ENCODE peak calls at places on chromosome 9, in five cellular contexts. W is neuronal stem cell, H is mesenchymal stem cell, R is H9, X is trophoblast cell. G is an unnamed sample.

GRCh38 chr9:76082062-76082461 is 191.6 kb downstream of the PCSK5 start:
- DNase-seq in H (no peak), W (no peak), R (no peak), X (no peak), G (no peak)

GRCh38 chr9:21252727-21253547 is 13.1 kb upstream of the IFNA14 start:
- DNase-seq in X (no peak), R (no peak), H (peak), W (peak), G (no peak)

GRCh38 chr9:84839538-84839937 is 170.0 kb downstream of the NTRK2 start:
- DNase-seq in W (no peak), R (no peak), H (peak), X (peak), G (no peak)

GRCh38 chr9:84121991-84122523 is 141.5 kb downstream of the RMI1 start:
- DNase-seq in W (no peak), H (peak), R (no peak), X (no peak), G (no peak)

GRCh38 chr9:36292641-36293040 is 34.4 kb upstream of the GNE start:
- DNase-seq in X (no peak), H (no peak), R (peak), W (no peak), G (no peak)

GRCh38 chr9:115262952-115263351 is 145.0 kb upstream of the TNC start:
- DNase-seq in H (peak), W (no peak), X (no peak), R (no peak), G (no peak)

GRCh38 chr9:93302586-93303257 is 118.8 kb downstream of the WNK2 start:
- DNase-seq in X (peak), R (peak), H (peak), W (peak), G (peak)

GRCh38 chr9:111481885-111482636 is 2.1 kb downstream of the ECPAS start:
- DNase-seq in X (peak), W (peak), H (peak), R (no peak), G (no peak)

GRCh38 chr9:114108016-114108833 is 9.1 kb upstream of the KIF12 start:
- DNase-seq in H (peak), W (peak), R (peak), X (peak), G (peak)

GRCh38 chr9:38278457-38278856 is 114.0 kb upstream of the ALDH1B1 start:
- DNase-seq in W (no peak), H (no peak), X (no peak), R (peak), G (no peak)

GRCh38 chr9:111438576-111439235 is 45.5 kb downstream of the ECPAS start:
- DNase-seq in W (no peak), H (no peak), X (no peak), R (no peak), G (no peak)

GRCh38 chr9:88680505-88681160 is 145.7 kb downstream of the NXNL2 start:
- DNase-seq in X (no peak), R (no peak), W (no peak), H (no peak), G (no peak)

GRCh38 chr9:137026828-137027227 is 1.2 kb downstream of the ABCA2 start:
- DNase-seq in R (no peak), H (no peak), W (no peak), X (no peak), G (no peak)

GRCh38 chr9:137027369-137028012 is 546 bp downstream of the ABCA2 start:
- DNase-seq in X (no peak), H (peak), W (no peak), R (no peak), G (no peak)

GRCh38 chr9:137026384-137026783 is 1.7 kb downstream of the ABCA2 start:
- DNase-seq in H (no peak), X (no peak), R (no peak), W (no peak), G (no peak)

GRCh38 chr9:137028281-137029057 is 432 bp upstream of the ABCA2 start:
- DNase-seq in H (peak), X (peak), R (peak), W (peak), G (peak)

DNA sequence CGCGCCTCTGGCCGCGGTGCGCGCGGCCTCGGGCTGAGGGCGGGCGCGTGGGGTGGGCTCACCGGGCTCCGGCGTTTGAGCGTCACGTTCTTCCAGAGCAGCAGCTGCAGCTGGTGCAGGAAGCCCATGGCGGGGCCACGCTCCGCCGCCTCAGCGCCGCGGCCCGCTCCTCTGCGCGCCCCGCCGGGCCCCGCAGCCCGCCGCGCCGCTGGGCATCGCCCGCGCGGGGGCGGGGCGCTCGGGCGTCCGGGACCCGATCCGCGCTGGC is at the start of gene ABCA2:
- DNase-seq in R (no peak), X (no peak), W (no peak), H (no peak), G (no peak)
- H2BK12ac ChIP-seq in R (no peak), X (no peak), W (peak), H (peak), G (no peak)

GRCh38 chr9:128406848-128407391 is 13.7 kb upstream of the CERCAM start:
- DNase-seq in H (no peak), R (no peak), W (no peak), X (no peak), G (no peak)
- H3K9ac ChIP-seq in H (peak), R (no peak), W (no peak), X (no peak), G (no peak)

DNA sequence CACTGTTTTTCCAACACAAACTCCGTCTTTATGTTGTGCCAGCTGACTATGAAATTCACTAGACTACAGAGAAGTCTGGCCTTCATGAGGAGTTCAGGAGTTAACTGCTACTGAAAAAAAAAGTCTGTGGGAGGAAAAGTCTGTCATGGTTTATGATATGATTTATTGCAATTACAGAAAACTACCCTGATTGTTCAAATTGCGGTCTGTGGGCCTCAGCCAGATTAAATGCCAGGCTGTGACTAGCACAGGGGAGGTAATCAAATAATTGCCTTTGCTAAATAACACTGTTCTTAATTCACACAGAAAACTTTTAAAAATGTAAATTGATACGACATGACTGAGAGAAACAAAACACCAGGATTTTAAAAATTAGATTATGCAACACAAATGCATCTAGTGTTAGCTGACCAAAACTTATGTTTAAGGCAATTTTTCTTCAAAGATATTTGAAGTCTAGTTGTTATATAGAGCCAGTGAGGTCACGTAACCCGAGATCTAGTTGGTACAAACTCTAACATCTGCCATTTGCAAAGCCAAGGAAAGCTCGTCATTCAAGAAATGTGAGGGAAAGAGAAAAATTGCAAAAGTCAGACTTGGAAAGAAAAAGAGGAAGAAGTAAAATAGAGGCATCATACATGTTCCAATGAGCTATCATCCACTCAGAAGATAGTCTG is 293.2 kb upstream of the PUM3 start:
- DNase-seq in R (no peak), X (no peak), W (no peak), H (no peak), G (no peak)
- H2BK12ac ChIP-seq in R (no peak), X (no peak), W (no peak), H (no peak), G (no peak)

GRCh38 chr9:137029058-137029922 is 1.3 kb upstream of the ABCA2 start:
- DNase-seq in X (peak), R (peak), H (peak), W (peak), G (no peak)
- H3K9ac ChIP-seq in X (no peak), R (no peak), H (no peak), W (peak), G (no peak)

DNA sequence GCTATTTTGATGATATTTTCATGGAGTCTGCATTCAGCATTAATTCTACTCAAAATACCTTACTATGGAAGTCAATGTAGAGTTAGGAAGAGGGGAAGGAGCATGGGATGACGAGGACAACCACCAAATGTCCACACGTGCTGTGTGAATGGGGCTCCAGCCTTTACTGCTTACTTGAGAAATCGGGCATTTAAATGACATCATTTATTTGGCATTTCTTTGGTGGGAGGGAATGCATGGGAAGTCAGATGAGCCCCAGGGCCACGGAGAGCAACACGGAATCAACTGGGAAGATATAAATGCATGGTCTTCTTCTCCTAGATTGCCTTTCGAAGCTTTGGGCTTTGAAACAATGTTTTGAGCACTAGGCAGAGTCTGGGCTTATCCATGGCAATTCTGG is 458.5 kb upstream of the KLF4 start:
- DNase-seq in X (no peak), H (no peak), W (no peak), R (no peak), G (no peak)
- H2BK12ac ChIP-seq in X (no peak), H (no peak), W (no peak), R (no peak), G (no peak)

DNA sequence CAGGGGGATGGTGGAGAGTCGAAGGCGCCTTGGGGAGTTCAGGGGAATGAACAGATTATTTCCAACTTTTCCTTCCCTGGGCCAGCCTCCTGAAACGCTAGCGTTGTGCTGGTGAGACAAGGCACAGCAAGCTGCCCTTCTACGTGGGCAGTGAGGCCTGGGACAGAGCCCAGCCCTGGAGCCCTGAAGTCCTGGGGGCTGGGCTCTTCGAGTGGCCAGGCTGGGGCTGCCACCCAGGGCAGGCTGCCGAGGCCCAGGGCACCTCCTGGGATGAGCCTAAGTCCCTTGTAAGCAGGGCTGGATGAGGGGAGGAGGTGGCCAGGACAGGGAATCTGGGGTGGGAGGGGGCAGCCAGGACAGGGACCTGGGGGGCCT is 1.4 kb upstream of the LCN12 start:
- DNase-seq in W (no peak), X (no peak), H (no peak), R (no peak), G (no peak)
- H3K9ac ChIP-seq in W (peak), X (no peak), H (no peak), R (no peak), G (no peak)

DNA sequence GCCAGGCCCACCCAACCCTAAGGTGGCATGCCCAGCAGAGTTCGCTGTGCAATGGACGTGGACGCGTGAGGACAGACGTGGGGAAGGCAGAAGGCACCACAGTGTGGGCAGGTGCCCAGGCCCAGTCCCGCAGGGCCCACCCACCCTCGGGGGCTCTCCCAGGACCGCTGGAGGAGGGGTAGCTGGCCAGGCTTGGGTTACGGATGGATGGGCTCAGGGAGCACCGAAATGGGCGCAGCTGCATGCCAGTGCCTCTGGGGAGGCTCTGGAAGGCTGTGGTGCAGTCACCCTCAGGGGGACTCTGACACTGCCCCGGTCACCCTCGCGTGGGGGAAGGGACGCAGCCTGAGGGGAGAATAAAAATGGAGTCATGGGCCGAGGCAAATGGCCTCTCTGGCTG is 9.6 kb upstream of the GPSM1 start:
- DNase-seq in R (no peak), W (no peak), X (no peak), H (no peak), G (no peak)
- H2BK12ac ChIP-seq in R (no peak), W (peak), X (no peak), H (no peak), G (no peak)